ENCODE peak calls at places on chromosomes 16 and 17, in eight cellular contexts. F is GM19239; K is mesendoderm; X is suprapubic skin; S is GM04504; J is CD4-positive, CD25-positive, alpha-beta regulatory T cell; M is EL; Q is RPMI7951. U is an unnamed sample.

GRCh38 chr17:61338000-61338864 is 61.4 kb upstream of the TBX2 start:
- DNase-seq in M (peak), Q (peak), X (no peak), K (no peak), S (peak), J (no peak), F (no peak), U (no peak)

GRCh38 chr16:69187891-69188451 is 1.0 kb downstream of the SNTB2 start:
- DNase-seq in J (peak), K (no peak), M (peak), S (no peak), F (peak), Q (peak), X (peak), U (peak)

GRCh38 chr16:70804153-70804728 is 3.3 kb upstream of the VAC14 start:
- DNase-seq in Q (peak), F (no peak), M (peak), J (peak), K (peak), X (no peak), S (peak), U (no peak)

GRCh38 chr16:85560932-85561247 is 52.2 kb upstream of the GSE1 start:
- DNase-seq in J (no peak), S (no peak), Q (no peak), M (no peak), F (no peak), K (no peak), X (no peak), U (no peak)

GRCh38 chr16:14309906-14310305 is 238.8 kb downstream of the MRTFB start:
- DNase-seq in S (no peak), K (peak), X (no peak), F (no peak), M (peak), J (no peak), Q (peak), U (no peak)

GRCh38 chr17:66310528-66311148 is 8.2 kb downstream of the PRKCA start:
- DNase-seq in K (peak), J (peak), X (no peak), S (no peak), F (no peak), Q (no peak), M (no peak), U (no peak)

GRCh38 chr17:5793899-5794298 is 209.6 kb upstream of the NLRP1 start:
- DNase-seq in K (peak), Q (no peak), X (no peak), F (no peak), S (no peak), M (no peak), J (no peak), U (no peak)

GRCh38 chr17:76967762-76968161 is 99.6 kb downstream of the MGAT5B start:
- DNase-seq in S (no peak), Q (no peak), K (no peak), X (no peak), F (no peak), M (no peak), J (no peak), U (no peak)

GRCh38 chr17:49217651-49218413 is 7.3 kb downstream of the ABI3 start:
- DNase-seq in F (peak), M (no peak), X (no peak), Q (no peak), J (peak), S (no peak), K (no peak), U (no peak)

GRCh38 chr16:66481943-66482390 is 54.9 kb downstream of the BEAN1 start:
- DNase-seq in F (no peak), S (no peak), M (no peak), X (peak), Q (no peak), J (no peak), K (no peak), U (no peak)

GRCh38 chr16:2486645-2487516 is 12.0 kb downstream of the TBC1D24 start:
- DNase-seq in X (no peak), K (no peak), Q (peak), J (peak), S (no peak), M (no peak), F (peak), U (no peak)

GRCh38 chr17:4908711-4909496 is 6.0 kb upstream of the CHRNE start:
- DNase-seq in X (peak), K (peak), J (peak), F (peak), S (peak), Q (peak), M (peak), U (peak)

GRCh38 chr17:53588317-53588716 is 234.4 kb upstream of the KIF2B start:
- DNase-seq in X (no peak), M (no peak), Q (no peak), J (no peak), K (no peak), F (no peak), S (no peak), U (no peak)

GRCh38 chr16:81469710-81470481 is 25.3 kb downstream of the CMIP start:
- DNase-seq in Q (no peak), J (peak), M (no peak), F (peak), K (no peak), X (no peak), S (no peak), U (no peak)

GRCh38 chr17:57612202-57613071 is 132.7 kb downstream of the CCDC182 start:
- DNase-seq in M (no peak), J (peak), S (no peak), F (no peak), X (peak), Q (no peak), K (peak), U (no peak)